ENCODE peak calls at places on chromosomes 12 and 14, in ten cellular contexts. I, Q, M, B, V, Z, N, E, Y and H are unnamed samples.

GRCh38 chr12:90939382-90939781 is 15.6 kb downstream of the CCER1 start:
- DNase-seq in Z (no peak), N (no peak), I (no peak), E (no peak), B (no peak), V (no peak), M (no peak), Y (no peak), Q (no peak), H (no peak)

GRCh38 chr14:84657866-84658385 is 872.0 kb upstream of the FLRT2 start:
- DNase-seq in E (no peak), Y (no peak), Z (no peak), V (no peak), N (no peak), M (no peak), I (no peak), B (no peak), Q (no peak), H (no peak)

GRCh38 chr12:107405436-107405835 is 280.2 kb upstream of the PWP1 start:
- DNase-seq in I (no peak), Q (no peak), N (no peak), M (no peak), B (no peak), Z (no peak), Y (no peak), E (no peak), V (no peak), H (no peak)

GRCh38 chr12:50220357-50221061 is 53.3 kb upstream of the CERS5 start:
- DNase-seq in E (no peak), Y (no peak), Z (no peak), M (peak), Q (no peak), V (no peak), B (no peak), N (no peak), I (no peak), H (peak)

GRCh38 chr12:85489194-85489593 is 209.2 kb downstream of the ALX1 start:
- DNase-seq in M (no peak), B (no peak), N (no peak), E (no peak), Z (no peak), Y (no peak), Q (no peak), V (no peak), I (no peak), H (no peak)

GRCh38 chr14:94307410-94307992 is 14.4 kb upstream of the SERPINA10 start:
- DNase-seq in I (no peak), V (no peak), Y (peak), Z (no peak), Q (peak), N (no peak), B (peak), E (no peak), M (no peak), H (no peak)

GRCh38 chr12:116303929-116304328 is 26.4 kb upstream of the MED13L start:
- DNase-seq in V (no peak), N (no peak), Q (no peak), Z (no peak), M (no peak), I (no peak), Y (no peak), B (no peak), E (no peak), H (no peak)

GRCh38 chr14:32407170-32407569 is 78.1 kb downstream of the AKAP6 start:
- DNase-seq in B (no peak), N (no peak), I (no peak), V (no peak), Z (no peak), M (no peak), Q (no peak), E (no peak), Y (no peak), H (no peak)

GRCh38 chr12:18446245-18446644 is 184.9 kb downstream of the PIK3C2G start:
- DNase-seq in Z (no peak), Y (no peak), Q (no peak), N (no peak), I (no peak), E (no peak), V (no peak), M (no peak), B (no peak), H (no peak)

GRCh38 chr14:40870252-40870651 is 736.4 kb upstream of the LRFN5 start:
- DNase-seq in B (no peak), I (no peak), Q (no peak), Y (no peak), E (no peak), M (no peak), N (no peak), V (no peak), Z (no peak), H (no peak)

GRCh38 chr14:72643317-72643801 is 250.5 kb downstream of the DPF3 start:
- DNase-seq in Q (no peak), N (no peak), I (no peak), Y (no peak), V (no peak), E (no peak), M (peak), B (no peak), Z (no peak), H (peak)

GRCh38 chr14:21071225-21072041 is 1.3 kb downstream of the ARHGEF40 start:
- DNase-seq in E (peak), M (peak), I (peak), N (peak), Q (no peak), B (no peak), Z (peak), Y (peak), V (peak), H (peak)
- TF ChIP-seq POLR2A in E (no peak), M (peak), I (no peak), N (no peak), Q (no peak), B (no peak), Z (no peak), Y (no peak), V (no peak), H (no peak)

GRCh38 chr12:52232916-52233461 is at the start of gene KRT7:
- DNase-seq in B (no peak), I (no peak), V (peak), N (no peak), Q (no peak), E (no peak), Y (no peak), Z (no peak), M (no peak), H (peak)

GRCh38 chr12:52235001-52235760 is 2.1 kb downstream of the KRT7 start:
- DNase-seq in Q (no peak), V (peak), B (no peak), I (no peak), N (no peak), M (no peak), Z (no peak), E (no peak), Y (no peak), H (no peak)

GRCh38 chr12:52235822-52236291 is 2.8 kb downstream of the KRT7 start:
- DNase-seq in M (no peak), B (no peak), Q (no peak), N (no peak), Y (no peak), E (no peak), Z (peak), V (peak), I (no peak), H (no peak)

GRCh38 chr12:52233462-52234141 is 559 bp downstream of the KRT7 start:
- DNase-seq in Q (no peak), I (no peak), Z (no peak), V (peak), Y (no peak), E (no peak), M (no peak), N (no peak), B (no peak), H (no peak)

DNA sequence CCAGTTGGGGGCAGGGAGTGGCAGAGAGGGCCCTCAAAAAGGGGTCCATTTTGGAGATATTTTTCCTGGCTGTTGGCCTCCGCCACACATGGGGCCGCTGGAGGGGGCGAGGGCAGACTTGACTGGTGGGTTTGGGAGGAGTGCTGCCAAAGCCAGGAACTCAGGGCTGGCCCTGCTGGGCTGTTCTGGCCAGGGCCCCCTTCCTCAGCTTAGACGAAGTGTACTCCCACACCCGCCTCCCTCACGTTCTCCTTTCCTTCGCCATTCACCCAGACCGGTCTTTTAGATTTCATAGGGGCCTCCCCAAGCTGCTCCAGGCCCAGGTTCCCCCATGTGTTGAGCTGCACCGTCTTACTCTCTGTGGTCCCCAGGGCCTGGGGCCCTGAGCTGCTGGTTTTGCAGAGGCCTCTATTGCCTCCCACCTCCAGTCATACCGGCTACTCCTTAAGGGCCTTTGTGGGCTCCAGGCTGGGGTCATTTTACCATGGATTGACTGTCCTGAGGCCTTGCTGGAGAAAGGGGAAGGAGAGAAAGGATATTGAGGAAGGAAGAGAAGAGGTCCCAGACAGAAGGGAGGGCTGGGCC is 1.3 kb downstream of the KRT7 start:
- DNase-seq in N (no peak), B (no peak), E (no peak), I (no peak), Q (no peak), M (no peak), Y (no peak), V (peak), Z (no peak), H (no peak)
- H3K4me3 ChIP-seq in N (no peak), B (no peak), E (no peak), I (no peak), Q (no peak), M (no peak), Y (no peak), V (no peak), Z (peak), H (peak)

GRCh38 chr14:77031680-77032482 is 3.4 kb upstream of the IRF2BPL start:
- DNase-seq in Z (no peak), M (peak), I (no peak), B (no peak), Y (no peak), E (no peak), V (no peak), N (peak), Q (no peak), H (peak)
- TF ChIP-seq POLR2A in Z (no peak), M (no peak), I (no peak), B (no peak), Y (no peak), E (no peak), V (no peak), N (no peak), Q (peak), H (no peak)

GRCh38 chr12:26861690-26862089 is 28.7 kb upstream of the ITPR2 start:
- DNase-seq in M (no peak), Q (no peak), B (no peak), V (no peak), E (no peak), Y (no peak), Z (no peak), N (no peak), I (no peak), H (no peak)
- H3K4me3 ChIP-seq in M (no peak), Q (no peak), B (no peak), V (no peak), E (no peak), Y (no peak), Z (no peak), N (no peak), I (no peak), H (no peak)

GRCh38 chr12:69330475-69331473 is 17.4 kb upstream of the LYZ start:
- DNase-seq in Y (no peak), Q (no peak), V (peak), I (peak), E (no peak), Z (peak), M (peak), N (no peak), B (no peak), H (peak)
- TF ChIP-seq POLR2A in Y (no peak), Q (no peak), V (no peak), I (peak), E (no peak), Z (no peak), M (peak), N (no peak), B (no peak), H (no peak)

DNA sequence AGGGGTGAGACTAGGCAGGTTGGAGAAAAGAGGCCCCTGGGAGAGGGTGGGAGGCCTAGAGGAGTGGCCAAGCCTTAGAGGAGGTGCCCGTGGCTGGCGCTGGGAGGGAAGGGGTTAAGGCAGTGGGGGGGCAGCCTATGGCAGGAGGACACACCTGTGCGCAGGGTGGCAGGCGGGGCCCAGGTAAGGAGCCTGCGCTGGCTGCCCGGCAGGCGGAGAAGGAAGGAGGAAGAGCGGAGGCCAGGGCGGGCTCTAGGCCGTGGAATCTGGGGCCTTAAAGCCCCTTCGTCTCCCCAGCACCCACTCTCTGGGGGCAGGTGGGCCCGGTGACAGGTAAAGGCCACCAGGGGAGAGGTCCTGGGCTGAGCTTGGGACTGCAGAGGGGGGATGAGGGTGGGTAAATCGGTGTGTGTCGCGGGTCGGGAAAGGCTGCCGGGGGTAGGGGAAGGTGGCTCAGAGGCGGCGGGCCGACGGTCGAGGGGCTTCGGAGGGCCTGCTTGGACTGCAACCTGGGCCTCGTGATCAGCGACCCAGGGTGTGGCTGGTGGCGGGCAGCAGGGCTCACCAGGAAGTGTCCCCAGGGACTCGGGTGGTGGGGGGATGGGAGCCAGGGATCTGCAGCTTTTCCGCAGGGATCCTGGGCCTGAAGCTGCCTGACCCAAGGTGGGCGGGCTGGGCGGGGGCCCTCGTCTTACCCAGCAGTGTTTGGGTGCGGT is 7.3 kb downstream of the PHB2 start:
- DNase-seq in Q (peak), E (no peak), I (no peak), Z (peak), B (no peak), V (peak), Y (no peak), M (no peak), N (peak), H (no peak)
- H3K4me3 ChIP-seq in Q (peak), E (no peak), I (peak), Z (peak), B (peak), V (peak), Y (no peak), M (no peak), N (peak), H (no peak)